ENCODE peak calls at places on chromosomes 6 and 20, in ten cellular contexts. One of them, this sample, is unnamed.

GRCh38 chr20:41526327-41526726 is 91.8 kb downstream of the CHD6 start:
- DNase-seq in lower lobe of right lung: no peak
- DNase-seq in GM20000: no peak
- DNase-seq in osteocyte: no peak
- DNase-seq in ovary: no peak
- DNase-seq in GM23338: no peak
- DNase-seq in tibial artery: no peak
- DNase-seq in lung: no peak
- DNase-seq in tibial nerve: no peak
- DNase-seq in heart left ventricle: no peak
- DNase-seq in this sample: no peak

GRCh38 chr6:170269151-170269872 is 21.6 kb downstream of the DLL1 start:
- DNase-seq in lower lobe of right lung: peak; percentile 50
- DNase-seq in GM20000: no peak
- DNase-seq in osteocyte: no peak
- DNase-seq in ovary: no peak
- DNase-seq in GM23338: no peak
- DNase-seq in tibial artery: no peak
- DNase-seq in lung: no peak
- DNase-seq in tibial nerve: no peak
- DNase-seq in heart left ventricle: no peak
- DNase-seq in this sample: no peak

GRCh38 chr20:19785173-19785799 is 27.2 kb downstream of the RIN2 start:
- DNase-seq in lower lobe of right lung: no peak
- DNase-seq in GM20000: no peak
- DNase-seq in osteocyte: no peak
- DNase-seq in ovary: no peak
- DNase-seq in GM23338: no peak
- DNase-seq in tibial artery: no peak
- DNase-seq in lung: no peak
- DNase-seq in tibial nerve: no peak
- DNase-seq in heart left ventricle: no peak
- DNase-seq in this sample: no peak

GRCh38 chr6:6556738-6557503 is 31.6 kb upstream of the LY86 start:
- DNase-seq in lower lobe of right lung: no peak
- DNase-seq in GM20000: peak; percentile 58
- DNase-seq in osteocyte: no peak
- DNase-seq in ovary: no peak
- DNase-seq in GM23338: peak; percentile 81
- DNase-seq in tibial artery: no peak
- DNase-seq in lung: no peak
- DNase-seq in tibial nerve: no peak
- DNase-seq in heart left ventricle: peak; percentile 43
- DNase-seq in this sample: no peak

GRCh38 chr6:110528051-110528929 is 51.9 kb upstream of the SLC22A16 start:
- DNase-seq in lower lobe of right lung: no peak
- DNase-seq in GM20000: peak; percentile 58
- DNase-seq in osteocyte: no peak
- DNase-seq in ovary: peak; percentile 60
- DNase-seq in GM23338: peak; percentile 70
- DNase-seq in tibial artery: peak; percentile 56
- DNase-seq in lung: no peak
- DNase-seq in tibial nerve: peak; percentile 86
- DNase-seq in heart left ventricle: peak; percentile 45
- DNase-seq in this sample: no peak

GRCh38 chr6:2943564-2943955 is 27.8 kb downstream of the SERPINB6 start:
- DNase-seq in lower lobe of right lung: no peak
- DNase-seq in GM20000: no peak
- DNase-seq in osteocyte: peak; percentile 46
- DNase-seq in ovary: no peak
- DNase-seq in GM23338: no peak
- DNase-seq in tibial artery: no peak
- DNase-seq in lung: peak; percentile 21
- DNase-seq in tibial nerve: no peak
- DNase-seq in heart left ventricle: no peak
- DNase-seq in this sample: no peak

GRCh38 chr6:48755315-48755714 is 644.3 kb upstream of the PTCHD4 start:
- DNase-seq in lower lobe of right lung: no peak
- DNase-seq in GM20000: no peak
- DNase-seq in osteocyte: no peak
- DNase-seq in ovary: no peak
- DNase-seq in GM23338: no peak
- DNase-seq in tibial artery: no peak
- DNase-seq in lung: no peak
- DNase-seq in tibial nerve: no peak
- DNase-seq in heart left ventricle: no peak
- DNase-seq in this sample: no peak

GRCh38 chr20:13739726-13740649 is 44.7 kb downstream of the ESF1 start:
- DNase-seq in lower lobe of right lung: no peak
- DNase-seq in GM20000: no peak
- DNase-seq in osteocyte: no peak
- DNase-seq in ovary: no peak
- DNase-seq in GM23338: no peak
- DNase-seq in tibial artery: no peak
- DNase-seq in lung: no peak
- DNase-seq in tibial nerve: no peak
- DNase-seq in heart left ventricle: no peak
- DNase-seq in this sample: no peak

GRCh38 chr6:158894192-158894591 is 75.0 kb upstream of the EZR start:
- DNase-seq in lower lobe of right lung: no peak
- DNase-seq in GM20000: no peak
- DNase-seq in osteocyte: no peak
- DNase-seq in ovary: no peak
- DNase-seq in GM23338: peak; percentile 89
- DNase-seq in tibial artery: no peak
- DNase-seq in lung: no peak
- DNase-seq in tibial nerve: no peak
- DNase-seq in heart left ventricle: no peak
- DNase-seq in this sample: no peak

GRCh38 chr6:38755207-38755606 is 40.1 kb downstream of the DNAH8 start:
- DNase-seq in lower lobe of right lung: no peak
- DNase-seq in GM20000: no peak
- DNase-seq in osteocyte: no peak
- DNase-seq in ovary: no peak
- DNase-seq in GM23338: no peak
- DNase-seq in tibial artery: no peak
- DNase-seq in lung: no peak
- DNase-seq in tibial nerve: no peak
- DNase-seq in heart left ventricle: no peak
- DNase-seq in this sample: no peak

GRCh38 chr6:155126727-155127439 is 131.8 kb downstream of the TIAM2 start:
- DNase-seq in lower lobe of right lung: no peak
- DNase-seq in GM20000: peak; percentile 20
- DNase-seq in osteocyte: no peak
- DNase-seq in ovary: no peak
- DNase-seq in GM23338: no peak
- DNase-seq in tibial artery: no peak
- DNase-seq in lung: no peak
- DNase-seq in tibial nerve: no peak
- DNase-seq in heart left ventricle: no peak
- DNase-seq in this sample: no peak

GRCh38 chr6:101397199-101397598 is 3.7 kb downstream of the GRIK2 start:
- DNase-seq in lower lobe of right lung: no peak
- DNase-seq in GM20000: no peak
- DNase-seq in osteocyte: no peak
- DNase-seq in ovary: no peak
- DNase-seq in GM23338: peak; percentile 81
- DNase-seq in tibial artery: no peak
- DNase-seq in lung: no peak
- DNase-seq in tibial nerve: no peak
- DNase-seq in heart left ventricle: no peak
- DNase-seq in this sample: no peak

GRCh38 chr6:101392561-101393230 is 812 bp upstream of the GRIK2 start:
- DNase-seq in lower lobe of right lung: no peak
- DNase-seq in GM20000: no peak
- DNase-seq in osteocyte: no peak
- DNase-seq in ovary: no peak
- DNase-seq in GM23338: peak; percentile 53
- DNase-seq in tibial artery: no peak
- DNase-seq in lung: no peak
- DNase-seq in tibial nerve: no peak
- DNase-seq in heart left ventricle: no peak
- DNase-seq in this sample: peak; percentile 61

GRCh38 chr6:101396552-101397173 is 3.2 kb downstream of the GRIK2 start:
- DNase-seq in lower lobe of right lung: no peak
- DNase-seq in GM20000: peak; percentile 75
- DNase-seq in osteocyte: no peak
- DNase-seq in ovary: no peak
- DNase-seq in GM23338: peak; percentile 83
- DNase-seq in tibial artery: no peak
- DNase-seq in lung: peak; percentile 43
- DNase-seq in tibial nerve: peak; percentile 48
- DNase-seq in heart left ventricle: peak; percentile 54
- DNase-seq in this sample: no peak

GRCh38 chr6:101393291-101394251 is at the start of gene GRIK2:
- DNase-seq in lower lobe of right lung: no peak
- DNase-seq in GM20000: no peak
- DNase-seq in osteocyte: peak; percentile 87
- DNase-seq in ovary: no peak
- DNase-seq in GM23338: peak; percentile 82
- DNase-seq in tibial artery: no peak
- DNase-seq in lung: no peak
- DNase-seq in tibial nerve: no peak
- DNase-seq in heart left ventricle: no peak
- DNase-seq in this sample: peak; percentile 73

DNA sequence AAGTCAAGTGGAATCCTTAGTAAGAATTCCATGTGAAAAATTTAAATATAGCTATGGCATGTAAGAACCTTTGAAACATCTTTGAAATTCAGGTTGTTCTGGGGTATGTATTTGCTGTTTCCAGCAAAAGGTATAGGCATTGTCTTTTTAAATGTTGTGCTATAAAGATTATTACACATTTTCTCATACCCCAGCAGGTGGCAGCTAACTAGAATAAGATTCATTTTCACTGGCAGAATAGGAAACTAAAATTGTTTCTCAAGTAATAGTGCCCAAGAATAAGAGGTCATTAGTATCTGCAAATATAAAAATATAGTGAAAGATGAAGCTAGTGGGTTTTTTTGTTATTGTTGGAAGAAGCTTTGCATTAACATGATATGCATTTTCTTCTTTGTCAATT is 1.8 kb downstream of the GRIK2 start:
- DNase-seq in lower lobe of right lung: no peak
- DNase-seq in GM20000: no peak
- DNase-seq in osteocyte: no peak
- DNase-seq in ovary: no peak
- DNase-seq in GM23338: no peak
- DNase-seq in tibial artery: no peak
- DNase-seq in lung: no peak
- DNase-seq in tibial nerve: no peak
- DNase-seq in heart left ventricle: no peak
- DNase-seq in this sample: no peak
- TF ChIP-seq CTCF in lower lobe of right lung: no peak
- TF ChIP-seq CTCF in GM20000: no peak
- TF ChIP-seq CTCF in osteocyte: peak; percentile 62
- TF ChIP-seq CTCF in ovary: no peak
- TF ChIP-seq CTCF in GM23338: no peak
- TF ChIP-seq CTCF in tibial artery: no peak
- TF ChIP-seq CTCF in lung: no peak
- TF ChIP-seq CTCF in tibial nerve: no peak
- TF ChIP-seq CTCF in heart left ventricle: peak; percentile 12
- TF ChIP-seq CTCF in this sample: peak; percentile 78

DNA sequence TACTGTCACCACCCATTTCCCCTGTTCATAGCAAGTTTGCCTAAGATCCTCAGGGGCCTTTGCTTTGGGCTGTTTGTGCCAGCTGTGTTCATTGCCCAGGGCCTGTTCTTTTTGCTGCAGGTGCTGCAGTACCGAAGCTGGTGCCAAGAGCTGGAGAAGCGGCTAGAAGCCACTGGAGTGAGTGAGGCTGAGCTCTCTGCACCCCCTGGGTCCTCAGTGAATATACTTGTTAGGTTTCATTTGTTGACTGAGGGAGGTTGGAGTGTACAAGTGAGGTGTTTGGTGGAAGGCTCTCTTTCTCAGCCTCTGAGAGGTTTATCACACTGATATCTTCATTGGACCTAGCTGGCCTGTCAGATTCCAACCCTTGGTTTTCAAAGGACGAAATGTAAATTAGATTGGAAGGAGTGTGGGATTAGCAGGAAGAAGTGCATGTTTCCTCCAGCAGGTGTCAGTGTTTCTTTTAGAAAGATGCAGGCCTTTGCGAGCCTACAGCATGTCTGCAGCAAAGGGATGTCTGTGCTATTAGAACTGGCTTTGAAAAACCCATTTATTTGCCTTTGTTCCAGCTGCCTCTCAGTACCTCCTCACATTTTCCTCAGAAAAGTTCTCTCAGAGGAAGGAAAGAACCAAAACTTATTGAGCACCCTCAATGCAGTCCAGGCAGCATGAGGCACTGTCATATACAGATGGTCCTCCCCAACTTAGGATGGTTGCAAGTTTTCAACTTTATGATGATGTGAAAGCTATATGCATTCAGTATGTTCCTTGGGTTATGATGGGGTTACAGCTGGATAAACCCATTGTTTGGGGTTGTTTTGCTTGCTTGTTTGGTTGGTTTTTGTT is 8.3 kb downstream of the CEP250 start:
- DNase-seq in lower lobe of right lung: no peak
- DNase-seq in GM20000: peak; percentile 64
- DNase-seq in osteocyte: no peak
- DNase-seq in ovary: peak; percentile 72
- DNase-seq in GM23338: peak; percentile 92
- DNase-seq in tibial artery: peak; percentile 33
- DNase-seq in lung: peak; percentile 48
- DNase-seq in tibial nerve: peak; percentile 88
- DNase-seq in heart left ventricle: peak; percentile 44
- DNase-seq in this sample: no peak
- TF ChIP-seq CTCF in lower lobe of right lung: peak; percentile 77
- TF ChIP-seq CTCF in GM20000: peak; percentile 63
- TF ChIP-seq CTCF in osteocyte: peak; percentile 86
- TF ChIP-seq CTCF in ovary: peak; percentile 63
- TF ChIP-seq CTCF in GM23338: peak; percentile 81
- TF ChIP-seq CTCF in tibial artery: peak; percentile 73
- TF ChIP-seq CTCF in lung: peak; percentile 60
- TF ChIP-seq CTCF in tibial nerve: peak; percentile 52
- TF ChIP-seq CTCF in heart left ventricle: peak; percentile 80
- TF ChIP-seq CTCF in this sample: peak; percentile 88

DNA sequence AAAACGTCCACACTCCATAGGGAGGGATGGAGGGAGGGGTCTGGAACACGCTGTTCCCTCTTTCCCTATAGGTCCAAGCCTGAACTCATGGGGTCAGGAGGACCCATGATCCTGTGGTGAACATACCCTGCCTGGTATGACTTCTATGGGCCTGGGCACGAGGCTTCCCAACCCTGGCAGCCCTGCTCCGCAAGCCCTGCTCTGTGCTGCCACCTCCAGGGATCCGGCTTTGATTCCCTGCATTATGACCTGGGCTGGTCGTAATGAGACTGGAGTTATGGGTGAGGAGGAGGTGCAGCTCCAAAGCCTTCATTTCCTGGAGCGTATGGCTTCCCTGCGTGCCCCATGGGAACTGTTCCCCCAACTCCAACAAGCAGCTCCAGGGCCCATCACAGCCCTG is 54.9 kb downstream of the CDH22 start:
- DNase-seq in lower lobe of right lung: no peak
- DNase-seq in GM20000: no peak
- DNase-seq in osteocyte: no peak
- DNase-seq in ovary: no peak
- DNase-seq in GM23338: peak; percentile 66
- DNase-seq in tibial artery: no peak
- DNase-seq in lung: no peak
- DNase-seq in tibial nerve: no peak
- DNase-seq in heart left ventricle: no peak
- DNase-seq in this sample: no peak
- TF ChIP-seq CTCF in lower lobe of right lung: no peak
- TF ChIP-seq CTCF in GM20000: no peak
- TF ChIP-seq CTCF in osteocyte: no peak
- TF ChIP-seq CTCF in ovary: no peak
- TF ChIP-seq CTCF in GM23338: peak; percentile 64
- TF ChIP-seq CTCF in tibial artery: no peak
- TF ChIP-seq CTCF in lung: no peak
- TF ChIP-seq CTCF in tibial nerve: no peak
- TF ChIP-seq CTCF in heart left ventricle: peak; percentile 16
- TF ChIP-seq CTCF in this sample: peak; percentile 44

GRCh38 chr6:134312038-134312660 is 5.8 kb downstream of the SGK1 start:
- DNase-seq in lower lobe of right lung: no peak
- DNase-seq in GM20000: no peak
- DNase-seq in osteocyte: no peak
- DNase-seq in ovary: no peak
- DNase-seq in GM23338: peak; percentile 72
- DNase-seq in tibial artery: no peak
- DNase-seq in lung: no peak
- DNase-seq in tibial nerve: no peak
- DNase-seq in heart left ventricle: no peak
- DNase-seq in this sample: no peak
- TF ChIP-seq CTCF in lower lobe of right lung: no peak
- TF ChIP-seq CTCF in GM20000: no peak
- TF ChIP-seq CTCF in osteocyte: no peak
- TF ChIP-seq CTCF in ovary: no peak
- TF ChIP-seq CTCF in GM23338: no peak
- TF ChIP-seq CTCF in tibial artery: no peak
- TF ChIP-seq CTCF in lung: no peak
- TF ChIP-seq CTCF in tibial nerve: no peak
- TF ChIP-seq CTCF in heart left ventricle: no peak
- TF ChIP-seq CTCF in this sample: no peak